ENCODE peak calls at places on chromosome 7, in eight cellular contexts. M is HTR-8/SVneo; X is stimulated activated CD4-positive, alpha-beta T cell treated with anti-CD3 and anti-CD28 coated beads, Interleukin-2, amount 100 ng/mL, for 24 hours; I is A673; T is mesothelial cell of epicardium; H is Peyer's patch; L is lower leg skin; Y is ecto neural progenitor cell. O is an unnamed sample.

GRCh38 chr7:29818308-29818707 is 12.0 kb downstream of the WIPF3 start:
- DNase-seq in T (no peak), I (no peak), X (no peak), L (no peak), M (no peak), H (no peak), Y (no peak), O (no peak)

GRCh38 chr7:128827248-128827958 is 2.8 kb upstream of the FLNC start:
- DNase-seq in X (no peak), I (no peak), H (no peak), M (peak; percentile 63), T (no peak), Y (no peak), L (no peak), O (no peak)

GRCh38 chr7:48255046-48255445 is 83.8 kb downstream of the ABCA13 start:
- DNase-seq in I (no peak), L (no peak), H (no peak), Y (no peak), X (no peak), T (no peak), M (no peak), O (no peak)

GRCh38 chr7:116577320-116577871 is 52.6 kb downstream of the CAV1 start:
- DNase-seq in H (no peak), I (no peak), X (no peak), Y (no peak), M (no peak), T (no peak), L (no peak), O (no peak)

GRCh38 chr7:121634356-121634755 is 238.2 kb upstream of the FAM3C start:
- DNase-seq in I (no peak), L (no peak), Y (no peak), X (no peak), H (no peak), T (no peak), M (no peak), O (peak; percentile 52)

GRCh38 chr7:49112222-49112621 is 187.9 kb downstream of the CDC14C start:
- DNase-seq in M (no peak), X (no peak), H (no peak), T (no peak), Y (no peak), I (no peak), L (no peak), O (no peak)

GRCh38 chr7:24370541-24370940 is 86.6 kb downstream of the NPY start:
- DNase-seq in I (no peak), L (no peak), Y (no peak), H (no peak), X (no peak), M (no peak), T (no peak), O (no peak)

GRCh38 chr7:21616796-21617436 is 74.1 kb downstream of the DNAH11 start:
- DNase-seq in T (no peak), M (peak; percentile 57), X (no peak), H (no peak), Y (no peak), L (no peak), I (no peak), O (no peak)

GRCh38 chr7:145797507-145797906 is 319.1 kb upstream of the CNTNAP2 start:
- DNase-seq in M (no peak), L (no peak), H (no peak), T (no peak), X (no peak), I (no peak), Y (no peak), O (no peak)

GRCh38 chr7:25308246-25308645 is 80.0 kb upstream of the NPVF start:
- DNase-seq in T (no peak), X (no peak), M (no peak), I (no peak), L (no peak), H (no peak), Y (no peak), O (no peak)

GRCh38 chr7:26348234-26348851 is 56.7 kb downstream of the SNX10 start:
- DNase-seq in X (no peak), T (no peak), L (no peak), Y (no peak), H (no peak), M (no peak), I (no peak), O (no peak)

GRCh38 chr7:131583430-131583829 is 27.0 kb upstream of the PODXL start:
- DNase-seq in H (no peak), T (no peak), M (no peak), L (no peak), I (no peak), X (no peak), Y (no peak), O (no peak)

GRCh38 chr7:154931906-154932305 is 71.0 kb downstream of the PAXIP1 start:
- DNase-seq in H (no peak), X (no peak), L (no peak), Y (no peak), T (no peak), I (no peak), M (no peak), O (no peak)

GRCh38 chr7:115024276-115024675 is 102.4 kb downstream of the MDFIC start:
- DNase-seq in Y (no peak), H (no peak), I (peak; percentile 71), T (no peak), L (no peak), M (no peak), X (no peak), O (no peak)

GRCh38 chr7:4227105-4228010 is 454.7 kb upstream of the FOXK1 start:
- DNase-seq in X (no peak), Y (no peak), T (no peak), M (no peak), L (no peak), H (no peak), I (peak; percentile 11), O (no peak)

GRCh38 chr7:28988818-28989595 is 30.9 kb upstream of the TRIL start:
- DNase-seq in M (peak; percentile 15), X (no peak), I (peak; percentile 68), T (no peak), H (no peak), Y (no peak), L (peak; percentile 81), O (no peak)

GRCh38 chr7:139231513-139232376 is 708 bp downstream of the UBN2 start:
- DNase-seq in H (peak; percentile 21), L (no peak), I (peak; percentile 35), Y (peak; percentile 60), T (peak; percentile 53), X (peak; percentile 33), M (peak; percentile 26), O (no peak)

GRCh38 chr7:27162548-27162848 is 2.8 kb downstream of the HOXA9 start:
- DNase-seq in Y (no peak), X (no peak), I (no peak), T (no peak), H (no peak), M (no peak), L (no peak), O (no peak)

GRCh38 chr7:41630741-41631140 is 72.1 kb downstream of the INHBA start:
- DNase-seq in X (no peak), T (no peak), H (no peak), I (no peak), L (no peak), M (no peak), Y (no peak), O (no peak)

GRCh38 chr7:15284406-15284805 is 277.4 kb downstream of the AGMO start:
- DNase-seq in I (no peak), H (no peak), X (no peak), L (no peak), T (no peak), Y (no peak), M (no peak), O (no peak)

O was measured in NCI-H1436.